ENCODE peak calls at places on chromosomes 6 and 20, in ten cellular contexts. One of them, this sample, is unnamed.

GRCh38 chr6:143271024-143271423 is 179.5 kb downstream of the ADAT2 start:
- DNase-seq in mucosa of descending colon: no peak
- DNase-seq in fibroblast of mammary gland: peak
- DNase-seq in transverse colon: no peak
- DNase-seq in psoas muscle: no peak
- DNase-seq in MCF 10A: peak
- DNase-seq in AG09319: peak
- DNase-seq in hepatocyte: peak
- DNase-seq in RWPE2: no peak
- DNase-seq in HFFc6: peak
- DNase-seq in this sample: no peak

GRCh38 chr6:141361559-141361958 is 771.2 kb upstream of the GJE1 start:
- DNase-seq in fibroblast of mammary gland: no peak
- DNase-seq in RWPE2: no peak
- DNase-seq in MCF 10A: no peak
- DNase-seq in psoas muscle: no peak
- DNase-seq in hepatocyte: no peak
- DNase-seq in transverse colon: no peak
- DNase-seq in HFFc6: no peak
- DNase-seq in AG09319: no peak
- DNase-seq in mucosa of descending colon: no peak
- DNase-seq in this sample: no peak

GRCh38 chr6:56764081-56764566 is 121.4 kb upstream of the DST start:
- DNase-seq in mucosa of descending colon: no peak
- DNase-seq in fibroblast of mammary gland: peak
- DNase-seq in psoas muscle: no peak
- DNase-seq in hepatocyte: peak
- DNase-seq in AG09319: no peak
- DNase-seq in transverse colon: no peak
- DNase-seq in MCF 10A: peak
- DNase-seq in RWPE2: no peak
- DNase-seq in HFFc6: peak
- DNase-seq in this sample: peak

GRCh38 chr6:142501795-142502194 is 200.0 kb downstream of the ADGRG6 start:
- DNase-seq in MCF 10A: no peak
- DNase-seq in fibroblast of mammary gland: no peak
- DNase-seq in transverse colon: no peak
- DNase-seq in HFFc6: no peak
- DNase-seq in RWPE2: no peak
- DNase-seq in hepatocyte: no peak
- DNase-seq in AG09319: no peak
- DNase-seq in psoas muscle: no peak
- DNase-seq in mucosa of descending colon: no peak
- DNase-seq in this sample: no peak

GRCh38 chr20:23241416-23241815 is 109.2 kb upstream of the NXT1 start:
- DNase-seq in hepatocyte: no peak
- DNase-seq in transverse colon: no peak
- DNase-seq in fibroblast of mammary gland: no peak
- DNase-seq in HFFc6: no peak
- DNase-seq in AG09319: no peak
- DNase-seq in mucosa of descending colon: no peak
- DNase-seq in RWPE2: no peak
- DNase-seq in MCF 10A: no peak
- DNase-seq in psoas muscle: no peak
- DNase-seq in this sample: no peak

GRCh38 chr6:167567142-167568033 is 242.5 kb downstream of the TTLL2 start:
- DNase-seq in hepatocyte: no peak
- DNase-seq in psoas muscle: peak
- DNase-seq in MCF 10A: no peak
- DNase-seq in fibroblast of mammary gland: no peak
- DNase-seq in mucosa of descending colon: no peak
- DNase-seq in RWPE2: no peak
- DNase-seq in transverse colon: no peak
- DNase-seq in HFFc6: no peak
- DNase-seq in AG09319: no peak
- DNase-seq in this sample: peak

GRCh38 chr6:155077784-155078183 is 82.7 kb downstream of the TIAM2 start:
- DNase-seq in hepatocyte: no peak
- DNase-seq in mucosa of descending colon: no peak
- DNase-seq in RWPE2: no peak
- DNase-seq in MCF 10A: no peak
- DNase-seq in fibroblast of mammary gland: no peak
- DNase-seq in transverse colon: no peak
- DNase-seq in psoas muscle: no peak
- DNase-seq in HFFc6: no peak
- DNase-seq in AG09319: no peak
- DNase-seq in this sample: no peak

GRCh38 chr20:36881888-36882287 is 6.0 kb downstream of the TLDC2 start:
- DNase-seq in RWPE2: peak
- DNase-seq in HFFc6: no peak
- DNase-seq in transverse colon: peak
- DNase-seq in psoas muscle: no peak
- DNase-seq in AG09319: no peak
- DNase-seq in hepatocyte: peak
- DNase-seq in fibroblast of mammary gland: peak
- DNase-seq in mucosa of descending colon: no peak
- DNase-seq in MCF 10A: peak
- DNase-seq in this sample: no peak

GRCh38 chr6:35687658-35688604 is 784 bp downstream of the FKBP5 start:
- DNase-seq in RWPE2: peak
- DNase-seq in transverse colon: peak
- DNase-seq in mucosa of descending colon: peak
- DNase-seq in HFFc6: no peak
- DNase-seq in hepatocyte: peak
- DNase-seq in MCF 10A: peak
- DNase-seq in psoas muscle: peak
- DNase-seq in AG09319: no peak
- DNase-seq in fibroblast of mammary gland: peak
- DNase-seq in this sample: peak

DNA sequence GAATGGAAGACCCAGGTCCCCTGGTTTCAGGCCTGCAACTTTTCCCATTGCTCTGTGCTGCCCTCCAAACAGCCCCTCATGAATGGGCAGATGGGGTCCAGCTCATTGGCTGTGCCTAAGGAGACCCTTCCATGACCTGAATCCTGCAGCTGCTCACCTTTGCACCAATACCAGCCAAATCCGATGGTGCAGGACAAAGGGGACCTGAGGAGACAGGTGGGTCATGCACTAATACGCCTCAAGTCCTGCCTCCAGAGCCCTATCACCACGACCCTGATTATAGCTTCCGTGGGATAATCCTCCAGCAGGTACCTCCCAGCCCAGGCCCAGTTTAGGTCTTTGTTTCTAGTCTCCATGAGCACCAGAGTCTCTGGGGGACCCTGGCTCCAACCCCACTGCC is 16.8 kb downstream of the TREM1 start:
- DNase-seq in RWPE2: no peak
- DNase-seq in fibroblast of mammary gland: no peak
- DNase-seq in AG09319: no peak
- DNase-seq in mucosa of descending colon: no peak
- DNase-seq in transverse colon: no peak
- DNase-seq in MCF 10A: no peak
- DNase-seq in psoas muscle: no peak
- DNase-seq in HFFc6: no peak
- DNase-seq in hepatocyte: no peak
- DNase-seq in this sample: no peak
- TF ChIP-seq CTCF in RWPE2: no peak
- TF ChIP-seq CTCF in fibroblast of mammary gland: no peak
- TF ChIP-seq CTCF in AG09319: no peak
- TF ChIP-seq CTCF in mucosa of descending colon: no peak
- TF ChIP-seq CTCF in transverse colon: no peak
- TF ChIP-seq CTCF in MCF 10A: no peak
- TF ChIP-seq CTCF in psoas muscle: no peak
- TF ChIP-seq CTCF in HFFc6: no peak
- TF ChIP-seq CTCF in hepatocyte: no peak
- TF ChIP-seq CTCF in this sample: no peak

DNA sequence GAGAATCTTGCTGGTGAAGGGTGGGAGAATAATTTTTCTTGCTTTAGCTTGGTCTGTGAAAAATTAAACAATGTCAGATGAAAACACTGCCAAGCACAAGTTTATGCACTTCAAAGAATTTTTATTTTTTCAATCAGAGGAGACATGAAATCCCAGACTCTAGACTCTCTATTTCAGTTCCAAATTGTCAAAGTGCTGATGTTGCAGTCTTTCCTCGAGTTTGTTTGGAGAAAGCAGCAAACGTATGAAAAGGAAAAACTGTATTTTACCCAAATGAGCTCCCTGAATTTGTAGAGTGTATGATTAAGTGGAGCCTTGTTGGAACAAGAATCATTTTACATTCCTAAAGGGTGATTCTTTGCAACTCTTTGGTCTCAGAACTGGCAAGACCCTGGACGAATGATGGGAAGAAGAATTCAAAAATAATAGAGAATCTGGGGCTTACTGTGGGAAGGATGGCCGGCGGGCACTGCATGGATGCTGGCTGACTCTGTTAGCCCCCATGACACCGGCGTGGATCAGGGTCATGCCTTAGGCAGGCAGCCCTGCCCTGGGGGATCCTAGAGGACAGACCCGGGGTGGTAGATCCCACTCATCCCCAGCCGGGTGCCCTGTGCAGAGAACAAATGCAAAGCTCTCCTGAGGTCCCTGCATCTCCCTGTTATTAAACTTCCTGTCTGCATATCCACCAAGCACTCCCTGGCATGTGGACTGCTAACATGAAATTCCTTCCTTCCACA is 207.4 kb downstream of the FNDC1 start:
- DNase-seq in mucosa of descending colon: no peak
- DNase-seq in hepatocyte: no peak
- DNase-seq in AG09319: no peak
- DNase-seq in HFFc6: no peak
- DNase-seq in psoas muscle: no peak
- DNase-seq in RWPE2: no peak
- DNase-seq in MCF 10A: no peak
- DNase-seq in fibroblast of mammary gland: peak
- DNase-seq in transverse colon: no peak
- DNase-seq in this sample: no peak
- TF ChIP-seq CTCF in mucosa of descending colon: no peak
- TF ChIP-seq CTCF in hepatocyte: no peak
- TF ChIP-seq CTCF in AG09319: no peak
- TF ChIP-seq CTCF in HFFc6: no peak
- TF ChIP-seq CTCF in psoas muscle: no peak
- TF ChIP-seq CTCF in RWPE2: no peak
- TF ChIP-seq CTCF in MCF 10A: no peak
- TF ChIP-seq CTCF in fibroblast of mammary gland: no peak
- TF ChIP-seq CTCF in transverse colon: no peak
- TF ChIP-seq CTCF in this sample: no peak

GRCh38 chr6:15254074-15254975 is 8.5 kb downstream of the JARID2 start:
- DNase-seq in mucosa of descending colon: no peak
- DNase-seq in psoas muscle: no peak
- DNase-seq in AG09319: no peak
- DNase-seq in MCF 10A: peak
- DNase-seq in fibroblast of mammary gland: peak
- DNase-seq in hepatocyte: no peak
- DNase-seq in RWPE2: no peak
- DNase-seq in HFFc6: no peak
- DNase-seq in transverse colon: no peak
- DNase-seq in this sample: peak
- TF ChIP-seq CTCF in mucosa of descending colon: no peak
- TF ChIP-seq CTCF in psoas muscle: peak
- TF ChIP-seq CTCF in AG09319: no peak
- TF ChIP-seq CTCF in MCF 10A: peak
- TF ChIP-seq CTCF in fibroblast of mammary gland: peak
- TF ChIP-seq CTCF in hepatocyte: peak
- TF ChIP-seq CTCF in RWPE2: peak
- TF ChIP-seq CTCF in HFFc6: peak
- TF ChIP-seq CTCF in transverse colon: no peak
- TF ChIP-seq CTCF in this sample: peak

GRCh38 chr6:68633654-68634502 is 1.2 kb upstream of the ADGRB3 start:
- DNase-seq in hepatocyte: no peak
- DNase-seq in transverse colon: no peak
- DNase-seq in psoas muscle: no peak
- DNase-seq in AG09319: no peak
- DNase-seq in MCF 10A: no peak
- DNase-seq in RWPE2: no peak
- DNase-seq in fibroblast of mammary gland: no peak
- DNase-seq in mucosa of descending colon: no peak
- DNase-seq in HFFc6: no peak
- DNase-seq in this sample: no peak

GRCh38 chr6:68632620-68633195 is 2.4 kb upstream of the ADGRB3 start:
- DNase-seq in fibroblast of mammary gland: no peak
- DNase-seq in RWPE2: no peak
- DNase-seq in MCF 10A: no peak
- DNase-seq in mucosa of descending colon: no peak
- DNase-seq in HFFc6: no peak
- DNase-seq in hepatocyte: no peak
- DNase-seq in AG09319: no peak
- DNase-seq in psoas muscle: no peak
- DNase-seq in transverse colon: no peak
- DNase-seq in this sample: no peak

GRCh38 chr6:68635412-68635705 is 277 bp downstream of the ADGRB3 start:
- DNase-seq in fibroblast of mammary gland: no peak
- DNase-seq in mucosa of descending colon: no peak
- DNase-seq in AG09319: no peak
- DNase-seq in MCF 10A: no peak
- DNase-seq in RWPE2: no peak
- DNase-seq in psoas muscle: no peak
- DNase-seq in HFFc6: no peak
- DNase-seq in transverse colon: no peak
- DNase-seq in hepatocyte: no peak
- DNase-seq in this sample: no peak

GRCh38 chr6:68635706-68636513 is 828 bp downstream of the ADGRB3 start:
- DNase-seq in AG09319: no peak
- DNase-seq in MCF 10A: no peak
- DNase-seq in hepatocyte: peak
- DNase-seq in psoas muscle: peak
- DNase-seq in HFFc6: no peak
- DNase-seq in transverse colon: no peak
- DNase-seq in mucosa of descending colon: no peak
- DNase-seq in fibroblast of mammary gland: no peak
- DNase-seq in RWPE2: no peak
- DNase-seq in this sample: peak

DNA sequence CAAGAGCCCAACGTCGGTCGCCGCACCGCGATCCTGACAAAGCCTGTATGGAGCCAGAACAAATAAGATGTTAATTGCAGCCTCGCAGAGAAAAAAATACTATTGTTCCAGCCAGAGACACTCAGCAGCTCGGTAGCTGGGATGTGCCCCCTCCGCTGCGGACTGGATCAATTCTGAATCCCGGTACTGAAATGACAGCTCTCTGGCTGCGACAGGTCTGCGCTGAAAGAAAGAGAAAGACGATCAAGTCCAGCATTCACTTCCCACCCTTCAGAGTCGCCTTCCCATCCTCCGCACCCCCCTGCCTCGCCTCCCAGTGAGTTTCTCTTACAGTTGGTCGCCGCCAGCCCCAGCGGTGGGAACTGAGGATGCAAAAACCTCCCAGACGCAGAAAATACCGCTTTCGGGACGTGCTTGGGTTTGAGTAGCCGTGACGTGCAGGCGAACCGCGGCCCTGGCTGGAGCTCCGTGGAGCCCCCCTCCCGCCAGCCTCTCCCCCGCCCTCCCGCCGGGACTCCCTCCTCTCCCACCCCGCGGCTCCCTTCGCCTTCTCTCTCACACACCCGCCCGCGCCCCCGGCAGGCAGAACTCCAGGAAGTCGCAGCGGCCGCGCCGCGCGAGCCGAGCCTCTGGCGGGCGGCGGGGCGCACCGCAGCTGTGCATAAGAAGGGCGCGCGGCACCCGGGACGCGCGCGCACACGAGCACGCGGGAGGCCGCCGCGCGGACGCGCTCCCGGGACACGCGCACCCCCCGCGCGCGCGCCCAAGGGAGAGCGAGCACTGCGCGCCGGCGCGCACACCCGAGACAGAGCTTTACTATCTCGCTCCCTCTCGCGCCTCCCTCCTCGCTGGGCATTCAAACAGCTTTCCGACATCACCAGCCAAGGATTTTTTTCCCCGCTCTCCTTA is at the start of gene ADGRB3:
- DNase-seq in psoas muscle: peak
- DNase-seq in RWPE2: peak
- DNase-seq in hepatocyte: peak
- DNase-seq in mucosa of descending colon: peak
- DNase-seq in transverse colon: peak
- DNase-seq in HFFc6: no peak
- DNase-seq in MCF 10A: no peak
- DNase-seq in fibroblast of mammary gland: peak
- DNase-seq in AG09319: no peak
- DNase-seq in this sample: peak
- TF ChIP-seq CTCF in psoas muscle: no peak
- TF ChIP-seq CTCF in RWPE2: peak
- TF ChIP-seq CTCF in hepatocyte: peak
- TF ChIP-seq CTCF in mucosa of descending colon: no peak
- TF ChIP-seq CTCF in transverse colon: no peak
- TF ChIP-seq CTCF in HFFc6: no peak
- TF ChIP-seq CTCF in MCF 10A: no peak
- TF ChIP-seq CTCF in fibroblast of mammary gland: no peak
- TF ChIP-seq CTCF in AG09319: no peak
- TF ChIP-seq CTCF in this sample: peak

This sample was measured in endodermal cell.